ENCODE peak calls at places on chromosomes 2 and 18, in nine cellular contexts. M, Y, P, X, U, H, K, L and O are unnamed samples.
A peak's percentile ranks its signal among the peaks of the same experiment; 100 is the strongest.

GRCh38 chr18:54261894-54262293 is 7.4 kb upstream of the POLI start:
- DNase-seq in M (no peak), Y (no peak), P (peak; percentile 52), X (no peak), U (no peak), H (peak; percentile 53), K (no peak), L (no peak), O (peak; percentile 40)

GRCh38 chr2:126901459-126901858 is 2.8 kb downstream of the TEX51 start:
- DNase-seq in M (no peak), Y (no peak), P (no peak), X (no peak), U (no peak), H (peak; percentile 0), K (no peak), L (no peak), O (peak; percentile 6)

GRCh38 chr18:1806884-1807615 is 764.3 kb downstream of the METTL4 start:
- DNase-seq in M (no peak), Y (peak; percentile 9), P (no peak), X (no peak), U (peak; percentile 16), H (no peak), K (no peak), L (no peak), O (no peak)

GRCh38 chr18:54948350-54948837 is 10.9 kb downstream of the CCDC68 start:
- DNase-seq in M (no peak), Y (no peak), P (no peak), X (no peak), U (no peak), H (no peak), K (no peak), L (no peak), O (no peak)

GRCh38 chr2:71610671-71611070 is 157.3 kb downstream of the DYSF start:
- DNase-seq in M (peak; percentile 12), Y (no peak), P (no peak), X (peak; percentile 6), U (no peak), H (no peak), K (no peak), L (no peak), O (peak; percentile 5)

GRCh38 chr2:99572798-99573197 is 83.0 kb upstream of the REV1 start:
- DNase-seq in M (no peak), Y (no peak), P (no peak), X (no peak), U (peak; percentile 34), H (no peak), K (no peak), L (no peak), O (no peak)

GRCh38 chr18:28723506-28723905 is 546.6 kb upstream of the CDH2 start:
- DNase-seq in M (no peak), Y (no peak), P (no peak), X (no peak), U (no peak), H (no peak), K (no peak), L (no peak), O (no peak)

GRCh38 chr2:78768016-78768415 is 257.5 kb upstream of the REG3G start:
- DNase-seq in M (no peak), Y (no peak), P (no peak), X (no peak), U (no peak), H (no peak), K (no peak), L (no peak), O (no peak)

GRCh38 chr2:219576505-219577388 is 4.6 kb downstream of the INHA start:
- DNase-seq in M (no peak), Y (peak; percentile 84), P (peak; percentile 25), X (no peak), U (peak; percentile 76), H (peak; percentile 76), K (no peak), L (peak; percentile 74), O (no peak)

GRCh38 chr2:211611061-211611518 is 927.5 kb downstream of the ERBB4 start:
- DNase-seq in M (no peak), Y (no peak), P (no peak), X (no peak), U (no peak), H (no peak), K (no peak), L (no peak), O (no peak)

GRCh38 chr2:1816414-1816911 is 72.1 kb upstream of the PXDN start:
- DNase-seq in M (no peak), Y (no peak), P (no peak), X (no peak), U (no peak), H (peak; percentile 26), K (peak; percentile 72), L (no peak), O (peak; percentile 82)

DNA sequence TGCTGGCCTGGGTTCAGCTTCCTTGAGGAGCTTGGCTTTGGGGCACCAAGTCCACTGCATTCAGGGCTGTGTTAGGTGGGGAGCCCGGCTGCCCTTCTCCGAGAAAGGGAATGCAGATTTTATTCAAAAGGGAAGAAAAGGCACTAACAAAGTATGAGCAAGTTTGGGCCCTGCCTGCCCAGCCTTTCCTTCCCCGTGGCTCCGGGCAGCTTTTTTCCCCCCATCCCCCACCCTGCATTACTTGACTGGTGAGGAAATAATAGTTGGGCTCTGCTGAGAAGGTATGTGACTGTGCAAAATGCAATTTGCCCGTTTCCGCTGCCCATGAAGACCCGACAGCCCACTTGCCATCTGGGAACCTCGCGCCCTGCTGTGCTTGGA is 82.8 kb downstream of the TCF7L1 start:
- DNase-seq in M (no peak), Y (no peak), P (no peak), X (no peak), U (peak; percentile 26), H (no peak), K (no peak), L (no peak), O (no peak)
- H3K4me3 ChIP-seq in M (no peak overlapping the region), Y (no peak overlapping the region), P (no peak overlapping the region), X (peak overlapping the region; percentile 8), U (peak overlapping the region; percentile 5), H (no peak overlapping the region), K (no peak overlapping the region), L (no peak overlapping the region), O (no peak overlapping the region)

DNA sequence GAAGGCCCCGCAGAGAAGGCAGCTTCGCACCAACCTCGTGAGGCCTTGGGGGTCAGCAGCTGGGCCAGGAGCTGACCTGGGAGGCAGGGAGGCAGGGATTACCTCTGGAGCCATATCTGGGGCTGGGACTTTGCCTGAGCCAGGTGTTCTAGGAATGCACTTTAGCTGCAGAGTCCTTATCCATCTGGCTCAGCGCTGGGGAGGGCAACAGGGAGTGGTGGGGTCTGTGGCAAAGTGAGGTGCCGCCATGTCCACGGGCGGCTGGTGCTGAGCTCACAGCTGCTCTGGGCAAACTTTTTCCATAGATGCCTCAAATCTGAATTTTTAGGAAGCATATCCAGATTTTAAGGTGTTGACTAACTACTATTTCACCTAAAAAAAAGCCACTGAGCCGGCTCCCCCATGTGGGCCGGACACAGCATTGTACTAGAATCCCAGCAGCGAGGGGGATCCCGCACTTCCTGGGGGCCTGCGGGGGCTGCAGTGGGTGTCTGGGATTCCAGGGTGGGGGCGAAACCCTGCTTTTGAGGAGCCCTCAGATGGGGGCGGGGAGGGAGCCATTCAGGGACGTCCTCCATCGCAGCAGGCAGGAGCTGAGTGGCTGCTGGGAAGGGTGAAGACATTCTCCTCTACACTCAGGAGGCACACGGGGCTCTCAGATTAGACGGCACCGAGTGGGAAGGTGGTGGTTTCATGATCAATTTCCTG is 34.6 kb downstream of the RTP5 start:
- DNase-seq in M (no peak), Y (no peak), P (no peak), X (no peak), U (no peak), H (no peak), K (no peak), L (no peak), O (peak; percentile 42)
- TF ChIP-seq CTCF in M (no peak), Y (no peak), P (no peak), X (no peak), U (no peak), H (no peak), K (no peak), L (no peak), O (no peak)

GRCh38 chr2:68465081-68465916 is 1.8 kb downstream of the FBXO48 start:
- DNase-seq in M (no peak), Y (no peak), P (no peak), X (no peak), U (no peak), H (no peak), K (no peak), L (no peak), O (no peak)
- H3K27ac ChIP-seq in M (no peak overlapping the region), Y (no peak overlapping the region), P (no peak overlapping the region), X (no peak overlapping the region), U (no peak overlapping the region), H (no peak overlapping the region), K (peak overlapping the region; percentile 88), L (no peak overlapping the region), O (no peak overlapping the region)

DNA sequence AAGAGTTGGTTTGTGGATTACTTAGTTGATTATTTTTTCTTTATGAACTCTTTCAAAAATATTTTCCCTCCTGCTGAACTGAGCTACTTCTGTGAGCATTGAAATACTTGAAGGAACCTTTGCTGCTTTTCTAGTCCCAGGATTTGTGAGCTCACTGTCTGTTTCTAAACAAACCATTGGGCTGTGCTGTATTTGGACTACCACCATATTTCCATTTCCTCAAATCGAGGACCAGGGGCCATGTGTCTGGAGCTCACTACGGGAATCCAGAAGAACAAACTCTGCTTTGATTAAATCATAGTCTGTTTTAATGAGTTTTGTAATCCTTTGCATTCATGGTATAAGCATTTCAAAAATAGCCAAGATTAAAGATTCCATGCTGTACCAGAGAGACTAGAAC is 1.3 kb downstream of the MRPL33 start:
- DNase-seq in M (no peak), Y (no peak), P (no peak), X (no peak), U (no peak), H (no peak), K (no peak), L (no peak), O (no peak)
- H3K4me3 ChIP-seq in M (peak overlapping the region; percentile 80), Y (peak overlapping the region; percentile 64), P (peak overlapping the region; percentile 60), X (peak overlapping the region; percentile 78), U (peak overlapping the region; percentile 94), H (peak overlapping the region; percentile 82), K (peak overlapping the region; percentile 93), L (peak overlapping the region; percentile 68), O (peak overlapping the region; percentile 60)

DNA sequence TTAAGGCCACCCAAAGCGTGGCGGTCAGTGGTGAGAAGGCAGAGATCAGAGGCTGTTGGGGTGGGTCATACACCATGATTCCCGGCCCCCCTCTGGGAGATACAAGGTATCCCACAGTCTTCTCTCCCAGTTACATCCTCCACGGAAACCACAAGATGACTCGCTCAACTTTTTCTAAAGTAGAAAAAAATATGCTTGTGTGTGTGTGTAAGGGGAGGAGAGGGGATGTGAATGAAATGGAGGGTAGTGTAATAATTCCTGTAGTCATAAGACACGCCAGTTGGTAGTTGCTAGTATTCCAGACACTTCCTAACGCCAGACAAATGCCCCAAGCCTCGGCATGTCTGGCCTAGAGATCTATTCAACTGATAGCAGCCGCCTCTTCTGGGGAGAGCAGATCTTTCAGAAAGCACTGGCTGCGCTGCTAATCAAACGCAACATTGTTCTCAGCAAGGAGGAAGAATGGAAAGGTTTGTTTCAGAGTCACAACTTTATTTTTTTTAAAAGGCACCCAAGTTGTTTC is 143.5 kb downstream of the TGIF1 start:
- DNase-seq in M (no peak), Y (no peak), P (peak; percentile 69), X (no peak), U (peak; percentile 84), H (no peak), K (no peak), L (no peak), O (no peak)
- TF ChIP-seq CTCF in M (no peak), Y (no peak), P (no peak), X (no peak), U (no peak), H (no peak), K (no peak), L (no peak), O (no peak)